ENCODE peak calls at places on chromosomes 2 and 18, in ten cellular contexts. H, R, X, U, A, C, L, Q, W and K are unnamed samples.

GRCh38 chr2:5125017-5125730 is 567.0 kb upstream of the SOX11 start:
- DNase-seq in H (no peak), R (no peak), X (no peak), U (no peak), A (no peak), C (no peak), L (no peak), Q (no peak), W (no peak), K (no peak)

GRCh38 chr18:12946549-12947354 is 1.1 kb upstream of the SEH1L start:
- DNase-seq in H (peak), R (no peak), X (peak), U (no peak), A (no peak), C (peak), L (peak), Q (peak), W (peak), K (peak)

GRCh38 chr2:172596776-172597175 is 40.9 kb downstream of the PDK1 start:
- DNase-seq in H (no peak), R (no peak), X (no peak), U (no peak), A (no peak), C (no peak), L (peak), Q (no peak), W (no peak), K (no peak)

GRCh38 chr2:188969236-188970032 is 4.7 kb upstream of the COL3A1 start:
- DNase-seq in H (no peak), R (no peak), X (no peak), U (no peak), A (no peak), C (no peak), L (no peak), Q (peak), W (no peak), K (no peak)

GRCh38 chr2:120348134-120349103 is 2.5 kb downstream of the INHBB start:
- DNase-seq in H (no peak), R (no peak), X (peak), U (no peak), A (no peak), C (no peak), L (no peak), Q (peak), W (no peak), K (no peak)

GRCh38 chr2:117536139-117536538 is 278.4 kb upstream of the DDX18 start:
- DNase-seq in H (peak), R (no peak), X (no peak), U (no peak), A (no peak), C (no peak), L (no peak), Q (no peak), W (no peak), K (no peak)

GRCh38 chr2:187575081-187576067 is 21.1 kb upstream of the TFPI start:
- DNase-seq in H (no peak), R (no peak), X (no peak), U (no peak), A (no peak), C (no peak), L (no peak), Q (peak), W (no peak), K (no peak)

GRCh38 chr2:74893332-74893731 is 59.4 kb downstream of the HK2 start:
- DNase-seq in H (no peak), R (no peak), X (peak), U (no peak), A (no peak), C (no peak), L (no peak), Q (peak), W (no peak), K (no peak)

GRCh38 chr2:14516844-14517243 is 115.7 kb upstream of the LRATD1 start:
- DNase-seq in H (no peak), R (no peak), X (peak), U (no peak), A (no peak), C (no peak), L (peak), Q (peak), W (no peak), K (no peak)

GRCh38 chr2:16242906-16243305 is 302.6 kb downstream of the MYCN start:
- DNase-seq in H (no peak), R (no peak), X (no peak), U (no peak), A (no peak), C (no peak), L (no peak), Q (no peak), W (no peak), K (no peak)

GRCh38 chr18:475202-475624 is 25.3 kb downstream of the COLEC12 start:
- DNase-seq in H (peak), R (no peak), X (no peak), U (no peak), A (no peak), C (peak), L (no peak), Q (peak), W (no peak), K (no peak)

GRCh38 chr2:112055833-112056625 is 960 bp downstream of the TMEM87B start:
- DNase-seq in H (peak), R (peak), X (peak), U (no peak), A (no peak), C (peak), L (peak), Q (peak), W (peak), K (peak)

GRCh38 chr18:50707841-50708240 is 112.0 kb downstream of the MRO start:
- DNase-seq in H (no peak), R (no peak), X (peak), U (no peak), A (no peak), C (no peak), L (no peak), Q (peak), W (no peak), K (no peak)

GRCh38 chr2:106638043-106638442 is 150.9 kb downstream of the CD8B2 start:
- DNase-seq in H (no peak), R (no peak), X (peak), U (no peak), A (peak), C (peak), L (no peak), Q (peak), W (no peak), K (no peak)

GRCh38 chr18:76461148-76461547 is 33.9 kb downstream of the ZNF516 start:
- DNase-seq in H (no peak), R (no peak), X (no peak), U (no peak), A (no peak), C (no peak), L (no peak), Q (no peak), W (no peak), K (no peak)

GRCh38 chr2:177161741-177162440 is 50.7 kb upstream of the HNRNPA3 start:
- DNase-seq in H (no peak), R (no peak), X (peak), U (no peak), A (peak), C (peak), L (peak), Q (peak), W (peak), K (no peak)

GRCh38 chr2:188645982-188646381 is 328.2 kb upstream of the COL3A1 start:
- DNase-seq in H (no peak), R (no peak), X (no peak), U (no peak), A (no peak), C (no peak), L (no peak), Q (peak), W (no peak), K (no peak)